ENCODE peak calls at places on chromosomes 13 and 19, in nine cellular contexts. One of them, this sample, is unnamed. For H3K27me3, the result is how much of the 10 kb centered on the place peaks cover.

GRCh38 chr13:43880451-43880850 is 747 bp downstream of the LACC1 start:
- DNase-seq in GM23338: no peak
- DNase-seq in kidney epithelial cell: no peak
- DNase-seq in cardiac muscle cell: no peak
- DNase-seq in lung: no peak
- DNase-seq in neuronal stem cell: no peak
- DNase-seq in right cardiac atrium: no peak
- DNase-seq in CD4-positive, CD25-positive, alpha-beta regulatory T cell: no peak
- DNase-seq in tibial artery: no peak
- DNase-seq in this sample: no peak

GRCh38 chr13:109156181-109156935 is 526.9 kb downstream of the MYO16 start:
- DNase-seq in kidney epithelial cell: peak
- DNase-seq in GM23338: no peak
- DNase-seq in cardiac muscle cell: peak
- DNase-seq in tibial artery: no peak
- DNase-seq in CD4-positive, CD25-positive, alpha-beta regulatory T cell: no peak
- DNase-seq in right cardiac atrium: peak
- DNase-seq in neuronal stem cell: no peak
- DNase-seq in lung: no peak
- DNase-seq in this sample: no peak

GRCh38 chr13:98575876-98576214 is 1.1 kb downstream of the STK24 start:
- DNase-seq in tibial artery: no peak
- DNase-seq in CD4-positive, CD25-positive, alpha-beta regulatory T cell: no peak
- DNase-seq in GM23338: no peak
- DNase-seq in cardiac muscle cell: no peak
- DNase-seq in right cardiac atrium: no peak
- DNase-seq in kidney epithelial cell: no peak
- DNase-seq in neuronal stem cell: no peak
- DNase-seq in lung: no peak
- DNase-seq in this sample: no peak

GRCh38 chr13:75881109-75881775 is 245.1 kb downstream of the LMO7 start:
- DNase-seq in tibial artery: no peak
- DNase-seq in lung: no peak
- DNase-seq in kidney epithelial cell: no peak
- DNase-seq in right cardiac atrium: no peak
- DNase-seq in cardiac muscle cell: no peak
- DNase-seq in CD4-positive, CD25-positive, alpha-beta regulatory T cell: no peak
- DNase-seq in neuronal stem cell: no peak
- DNase-seq in GM23338: no peak
- DNase-seq in this sample: no peak

GRCh38 chr19:16330368-16330801 is 5.8 kb downstream of the KLF2 start:
- DNase-seq in tibial artery: peak
- DNase-seq in GM23338: no peak
- DNase-seq in lung: peak
- DNase-seq in right cardiac atrium: peak
- DNase-seq in CD4-positive, CD25-positive, alpha-beta regulatory T cell: peak
- DNase-seq in neuronal stem cell: no peak
- DNase-seq in kidney epithelial cell: peak
- DNase-seq in cardiac muscle cell: peak
- DNase-seq in this sample: no peak

GRCh38 chr13:28037399-28037798 is 48.9 kb upstream of the URAD start:
- DNase-seq in kidney epithelial cell: no peak
- DNase-seq in lung: no peak
- DNase-seq in GM23338: no peak
- DNase-seq in CD4-positive, CD25-positive, alpha-beta regulatory T cell: no peak
- DNase-seq in cardiac muscle cell: no peak
- DNase-seq in right cardiac atrium: no peak
- DNase-seq in neuronal stem cell: no peak
- DNase-seq in tibial artery: no peak
- DNase-seq in this sample: no peak

GRCh38 chr13:65401315-65401714 is 1828.8 kb downstream of the PCDH9 start:
- DNase-seq in right cardiac atrium: no peak
- DNase-seq in GM23338: no peak
- DNase-seq in neuronal stem cell: no peak
- DNase-seq in cardiac muscle cell: no peak
- DNase-seq in kidney epithelial cell: no peak
- DNase-seq in tibial artery: no peak
- DNase-seq in lung: no peak
- DNase-seq in CD4-positive, CD25-positive, alpha-beta regulatory T cell: no peak
- DNase-seq in this sample: no peak

GRCh38 chr13:21020176-21020575 is 41.2 kb downstream of the LATS2 start:
- DNase-seq in CD4-positive, CD25-positive, alpha-beta regulatory T cell: no peak
- DNase-seq in neuronal stem cell: no peak
- DNase-seq in kidney epithelial cell: no peak
- DNase-seq in GM23338: no peak
- DNase-seq in lung: no peak
- DNase-seq in cardiac muscle cell: no peak
- DNase-seq in right cardiac atrium: no peak
- DNase-seq in tibial artery: peak
- DNase-seq in this sample: no peak

GRCh38 chr19:39413269-39413902 is 917 bp downstream of the PLEKHG2 start:
- DNase-seq in lung: no peak
- DNase-seq in cardiac muscle cell: peak
- DNase-seq in GM23338: peak
- DNase-seq in tibial artery: peak
- DNase-seq in kidney epithelial cell: no peak
- DNase-seq in neuronal stem cell: no peak
- DNase-seq in right cardiac atrium: peak
- DNase-seq in CD4-positive, CD25-positive, alpha-beta regulatory T cell: peak
- DNase-seq in this sample: peak

GRCh38 chr19:55325172-55325571 is at the start of gene TMEM150B:
- DNase-seq in right cardiac atrium: no peak
- DNase-seq in CD4-positive, CD25-positive, alpha-beta regulatory T cell: no peak
- DNase-seq in lung: no peak
- DNase-seq in kidney epithelial cell: no peak
- DNase-seq in neuronal stem cell: no peak
- DNase-seq in tibial artery: no peak
- DNase-seq in GM23338: no peak
- DNase-seq in cardiac muscle cell: no peak
- DNase-seq in this sample: no peak

GRCh38 chr19:37963190-37963947 is 56.4 kb downstream of the SIPA1L3 start:
- DNase-seq in neuronal stem cell: no peak
- DNase-seq in cardiac muscle cell: peak
- DNase-seq in lung: no peak
- DNase-seq in GM23338: no peak
- DNase-seq in right cardiac atrium: no peak
- DNase-seq in kidney epithelial cell: no peak
- DNase-seq in CD4-positive, CD25-positive, alpha-beta regulatory T cell: no peak
- DNase-seq in tibial artery: no peak
- DNase-seq in this sample: no peak

GRCh38 chr13:110923086-110923485 is 8.2 kb upstream of the ANKRD10 start:
- DNase-seq in lung: no peak
- DNase-seq in cardiac muscle cell: no peak
- DNase-seq in CD4-positive, CD25-positive, alpha-beta regulatory T cell: no peak
- DNase-seq in right cardiac atrium: no peak
- DNase-seq in GM23338: no peak
- DNase-seq in kidney epithelial cell: no peak
- DNase-seq in neuronal stem cell: no peak
- DNase-seq in tibial artery: no peak
- DNase-seq in this sample: peak

GRCh38 chr13:97878421-97879375 is 74.8 kb upstream of the IPO5 start:
- DNase-seq in cardiac muscle cell: no peak
- DNase-seq in CD4-positive, CD25-positive, alpha-beta regulatory T cell: no peak
- DNase-seq in neuronal stem cell: no peak
- DNase-seq in right cardiac atrium: no peak
- DNase-seq in GM23338: no peak
- DNase-seq in tibial artery: no peak
- DNase-seq in lung: no peak
- DNase-seq in kidney epithelial cell: peak
- DNase-seq in this sample: no peak

DNA sequence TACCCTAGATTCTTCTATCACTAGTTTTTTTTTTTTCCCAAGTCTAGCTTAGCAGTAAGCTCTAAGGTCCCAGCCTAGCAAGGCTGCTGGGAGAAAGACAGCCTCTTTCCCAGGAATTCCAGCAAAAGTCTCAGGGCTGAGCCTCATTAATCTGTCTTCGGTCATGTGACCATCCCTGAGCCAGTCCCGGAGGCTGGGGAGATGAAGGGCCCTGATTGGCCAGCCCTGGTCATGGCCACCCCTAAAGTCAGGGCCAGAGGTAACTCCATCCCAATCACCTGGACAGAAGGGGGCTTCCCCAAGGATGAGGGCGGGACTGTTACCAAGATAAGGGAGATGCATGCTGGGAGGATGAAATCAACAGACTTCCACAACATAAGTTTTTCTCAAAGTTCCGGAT is 43.3 kb downstream of the CCNE1 start:
- DNase-seq in kidney epithelial cell: no peak
- DNase-seq in tibial artery: no peak
- DNase-seq in cardiac muscle cell: no peak
- DNase-seq in CD4-positive, CD25-positive, alpha-beta regulatory T cell: no peak
- DNase-seq in lung: no peak
- DNase-seq in neuronal stem cell: no peak
- DNase-seq in GM23338: peak
- DNase-seq in right cardiac atrium: no peak
- DNase-seq in this sample: peak
- H3K27me3 ChIP-seq in kidney epithelial cell: under half
- H3K27me3 ChIP-seq in tibial artery: under half
- H3K27me3 ChIP-seq in cardiac muscle cell: under half
- H3K27me3 ChIP-seq in CD4-positive, CD25-positive, alpha-beta regulatory T cell: under half
- H3K27me3 ChIP-seq in lung: under half
- H3K27me3 ChIP-seq in neuronal stem cell: under half
- H3K27me3 ChIP-seq in GM23338: under half
- H3K27me3 ChIP-seq in right cardiac atrium: under half
- H3K27me3 ChIP-seq in this sample: under half

GRCh38 chr19:15291666-15292065 is 40.7 kb downstream of the BRD4 start:
- DNase-seq in right cardiac atrium: no peak
- DNase-seq in tibial artery: no peak
- DNase-seq in lung: no peak
- DNase-seq in CD4-positive, CD25-positive, alpha-beta regulatory T cell: no peak
- DNase-seq in kidney epithelial cell: no peak
- DNase-seq in neuronal stem cell: no peak
- DNase-seq in cardiac muscle cell: no peak
- DNase-seq in GM23338: no peak
- DNase-seq in this sample: no peak

GRCh38 chr19:15293751-15294505 is 38.4 kb downstream of the BRD4 start:
- DNase-seq in tibial artery: no peak
- DNase-seq in lung: no peak
- DNase-seq in right cardiac atrium: no peak
- DNase-seq in cardiac muscle cell: peak
- DNase-seq in CD4-positive, CD25-positive, alpha-beta regulatory T cell: no peak
- DNase-seq in GM23338: peak
- DNase-seq in kidney epithelial cell: no peak
- DNase-seq in neuronal stem cell: no peak
- DNase-seq in this sample: no peak

GRCh38 chr19:15292140-15292539 is 40.2 kb downstream of the BRD4 start:
- DNase-seq in right cardiac atrium: no peak
- DNase-seq in GM23338: no peak
- DNase-seq in kidney epithelial cell: no peak
- DNase-seq in lung: no peak
- DNase-seq in tibial artery: no peak
- DNase-seq in cardiac muscle cell: no peak
- DNase-seq in CD4-positive, CD25-positive, alpha-beta regulatory T cell: no peak
- DNase-seq in neuronal stem cell: no peak
- DNase-seq in this sample: no peak

GRCh38 chr19:15294591-15294990 is 37.7 kb downstream of the BRD4 start:
- DNase-seq in kidney epithelial cell: no peak
- DNase-seq in neuronal stem cell: no peak
- DNase-seq in right cardiac atrium: peak
- DNase-seq in lung: no peak
- DNase-seq in tibial artery: no peak
- DNase-seq in GM23338: no peak
- DNase-seq in CD4-positive, CD25-positive, alpha-beta regulatory T cell: no peak
- DNase-seq in cardiac muscle cell: no peak
- DNase-seq in this sample: no peak

DNA sequence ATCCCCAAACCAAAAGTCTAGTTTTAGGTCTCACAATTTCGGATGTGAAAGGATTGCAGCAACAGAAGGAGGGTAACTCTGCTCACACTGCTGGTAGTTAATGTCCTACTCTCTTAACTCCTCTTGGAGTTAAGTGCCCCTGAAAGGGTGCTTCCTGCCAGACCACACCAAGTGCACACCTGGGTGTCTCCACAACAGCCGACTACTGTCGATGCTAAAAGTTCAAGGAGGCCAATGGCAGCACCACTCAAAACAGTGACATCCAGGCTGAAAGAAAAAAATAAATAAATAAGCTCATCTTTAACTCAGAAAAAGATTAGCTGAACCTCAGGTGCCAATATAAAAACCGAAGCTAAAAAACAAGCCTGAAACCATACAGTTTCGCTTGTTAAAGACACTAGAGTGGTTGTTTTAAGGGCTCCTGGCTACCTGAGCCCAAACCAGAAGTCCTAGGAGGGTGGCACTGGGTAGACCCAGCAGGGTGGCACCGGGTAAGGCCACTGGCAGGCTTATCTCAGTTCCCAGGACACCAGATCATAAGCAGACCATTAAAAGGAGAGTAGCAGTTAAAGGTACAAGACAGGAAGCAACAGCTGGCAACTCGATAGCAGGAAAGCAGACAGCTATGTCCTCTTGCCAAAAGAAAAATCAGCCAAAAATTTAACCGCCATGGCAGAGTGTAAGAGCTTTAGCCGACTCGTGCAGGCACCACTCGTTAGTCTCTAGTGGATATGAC is 39.3 kb downstream of the BRD4 start:
- DNase-seq in right cardiac atrium: no peak
- DNase-seq in CD4-positive, CD25-positive, alpha-beta regulatory T cell: no peak
- DNase-seq in cardiac muscle cell: peak
- DNase-seq in kidney epithelial cell: no peak
- DNase-seq in GM23338: no peak
- DNase-seq in lung: no peak
- DNase-seq in neuronal stem cell: no peak
- DNase-seq in tibial artery: no peak
- DNase-seq in this sample: no peak
- H3K4me3 ChIP-seq in right cardiac atrium: no peak
- H3K4me3 ChIP-seq in CD4-positive, CD25-positive, alpha-beta regulatory T cell: peak
- H3K4me3 ChIP-seq in cardiac muscle cell: no peak
- H3K4me3 ChIP-seq in kidney epithelial cell: no peak
- H3K4me3 ChIP-seq in GM23338: peak
- H3K4me3 ChIP-seq in lung: no peak
- H3K4me3 ChIP-seq in neuronal stem cell: no peak
- H3K4me3 ChIP-seq in tibial artery: no peak
- H3K4me3 ChIP-seq in this sample: no peak

GRCh38 chr13:78598382-78598781 is 5.0 kb downstream of the POU4F1 start:
- DNase-seq in neuronal stem cell: no peak
- DNase-seq in kidney epithelial cell: no peak
- DNase-seq in tibial artery: no peak
- DNase-seq in GM23338: no peak
- DNase-seq in CD4-positive, CD25-positive, alpha-beta regulatory T cell: no peak
- DNase-seq in lung: no peak
- DNase-seq in cardiac muscle cell: no peak
- DNase-seq in right cardiac atrium: no peak
- DNase-seq in this sample: no peak
- H3K27me3 ChIP-seq in neuronal stem cell: under half
- H3K27me3 ChIP-seq in kidney epithelial cell: half or more
- H3K27me3 ChIP-seq in tibial artery: half or more
- H3K27me3 ChIP-seq in GM23338: half or more
- H3K27me3 ChIP-seq in CD4-positive, CD25-positive, alpha-beta regulatory T cell: half or more
- H3K27me3 ChIP-seq in lung: under half
- H3K27me3 ChIP-seq in cardiac muscle cell: half or more
- H3K27me3 ChIP-seq in right cardiac atrium: under half
- H3K27me3 ChIP-seq in this sample: half or more

DNA sequence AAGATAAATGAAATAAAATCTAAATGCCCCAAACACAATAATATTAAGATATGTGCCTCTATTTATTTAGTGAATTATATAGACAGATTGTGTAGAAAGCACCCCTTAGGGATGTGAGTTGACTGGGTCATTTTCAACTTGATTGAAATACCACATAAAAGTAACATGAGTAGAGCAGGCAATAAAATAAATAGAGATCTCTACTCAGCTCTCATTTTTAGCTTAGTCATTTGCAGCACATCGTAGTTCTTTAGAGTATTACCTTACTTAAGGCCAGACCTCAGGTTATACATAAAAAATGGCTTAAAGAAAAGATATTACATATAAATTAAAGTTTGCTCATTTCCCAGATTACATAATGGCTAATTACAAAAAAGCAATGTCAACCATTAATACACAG is 1525.6 kb upstream of the PRR20A start:
- DNase-seq in CD4-positive, CD25-positive, alpha-beta regulatory T cell: no peak
- DNase-seq in cardiac muscle cell: no peak
- DNase-seq in GM23338: no peak
- DNase-seq in lung: no peak
- DNase-seq in neuronal stem cell: no peak
- DNase-seq in tibial artery: no peak
- DNase-seq in right cardiac atrium: no peak
- DNase-seq in kidney epithelial cell: no peak
- DNase-seq in this sample: no peak
- H3K4me3 ChIP-seq in CD4-positive, CD25-positive, alpha-beta regulatory T cell: no peak
- H3K4me3 ChIP-seq in cardiac muscle cell: no peak
- H3K4me3 ChIP-seq in GM23338: no peak
- H3K4me3 ChIP-seq in lung: no peak
- H3K4me3 ChIP-seq in neuronal stem cell: no peak
- H3K4me3 ChIP-seq in tibial artery: no peak
- H3K4me3 ChIP-seq in right cardiac atrium: no peak
- H3K4me3 ChIP-seq in kidney epithelial cell: no peak
- H3K4me3 ChIP-seq in this sample: no peak

This sample was measured in H7.